ENCODE peak calls at places on chromosomes 5 and 9, in nine cellular contexts. One of them, this sample, is unnamed.

GRCh38 chr5:142063878-142064331 is 44.7 kb upstream of the NDFIP1 start:
- DNase-seq in endothelial cell of umbilical vein: peak
- DNase-seq in heart right ventricle: peak
- DNase-seq in GM04503: peak
- DNase-seq in GM03348: peak
- DNase-seq in immature natural killer cell: peak
- DNase-seq in ureter: peak
- DNase-seq in memory B cell: no peak
- DNase-seq in activated CD4-positive, alpha-beta T cell treated with anti-CD3 and anti-CD28 coated beads, Interleukin-2, amount 50 U/mL, for 24 hours: no peak
- DNase-seq in this sample: peak

GRCh38 chr5:36273809-36274526 is 27.7 kb downstream of the RANBP3L start:
- DNase-seq in endothelial cell of umbilical vein: no peak
- DNase-seq in heart right ventricle: no peak
- DNase-seq in GM04503: no peak
- DNase-seq in GM03348: no peak
- DNase-seq in immature natural killer cell: no peak
- DNase-seq in ureter: no peak
- DNase-seq in memory B cell: no peak
- DNase-seq in activated CD4-positive, alpha-beta T cell treated with anti-CD3 and anti-CD28 coated beads, Interleukin-2, amount 50 U/mL, for 24 hours: no peak
- DNase-seq in this sample: no peak

GRCh38 chr5:115602585-115603125 is 376 bp upstream of the TICAM2 start:
- DNase-seq in endothelial cell of umbilical vein: no peak
- DNase-seq in heart right ventricle: no peak
- DNase-seq in GM04503: no peak
- DNase-seq in GM03348: no peak
- DNase-seq in immature natural killer cell: no peak
- DNase-seq in ureter: no peak
- DNase-seq in memory B cell: no peak
- DNase-seq in activated CD4-positive, alpha-beta T cell treated with anti-CD3 and anti-CD28 coated beads, Interleukin-2, amount 50 U/mL, for 24 hours: no peak
- DNase-seq in this sample: no peak

GRCh38 chr5:158484968-158485367 is 614.7 kb downstream of the EBF1 start:
- DNase-seq in endothelial cell of umbilical vein: no peak
- DNase-seq in heart right ventricle: no peak
- DNase-seq in GM04503: no peak
- DNase-seq in GM03348: no peak
- DNase-seq in immature natural killer cell: no peak
- DNase-seq in ureter: no peak
- DNase-seq in memory B cell: no peak
- DNase-seq in activated CD4-positive, alpha-beta T cell treated with anti-CD3 and anti-CD28 coated beads, Interleukin-2, amount 50 U/mL, for 24 hours: no peak
- DNase-seq in this sample: no peak

GRCh38 chr9:3751125-3751758 is 225.4 kb upstream of the RFX3 start:
- DNase-seq in endothelial cell of umbilical vein: no peak
- DNase-seq in heart right ventricle: no peak
- DNase-seq in GM04503: peak
- DNase-seq in GM03348: peak
- DNase-seq in immature natural killer cell: peak
- DNase-seq in ureter: no peak
- DNase-seq in memory B cell: no peak
- DNase-seq in activated CD4-positive, alpha-beta T cell treated with anti-CD3 and anti-CD28 coated beads, Interleukin-2, amount 50 U/mL, for 24 hours: no peak
- DNase-seq in this sample: no peak

GRCh38 chr5:80193421-80193820 is 62.4 kb downstream of the SERINC5 start:
- DNase-seq in endothelial cell of umbilical vein: no peak
- DNase-seq in heart right ventricle: no peak
- DNase-seq in GM04503: no peak
- DNase-seq in GM03348: no peak
- DNase-seq in immature natural killer cell: no peak
- DNase-seq in ureter: no peak
- DNase-seq in memory B cell: no peak
- DNase-seq in activated CD4-positive, alpha-beta T cell treated with anti-CD3 and anti-CD28 coated beads, Interleukin-2, amount 50 U/mL, for 24 hours: no peak
- DNase-seq in this sample: no peak

GRCh38 chr9:69637801-69638200 is 34.4 kb downstream of the APBA1 start:
- DNase-seq in endothelial cell of umbilical vein: peak
- DNase-seq in heart right ventricle: no peak
- DNase-seq in GM04503: peak
- DNase-seq in GM03348: peak
- DNase-seq in immature natural killer cell: no peak
- DNase-seq in ureter: no peak
- DNase-seq in memory B cell: no peak
- DNase-seq in activated CD4-positive, alpha-beta T cell treated with anti-CD3 and anti-CD28 coated beads, Interleukin-2, amount 50 U/mL, for 24 hours: no peak
- DNase-seq in this sample: no peak

GRCh38 chr5:32443541-32444190 is 874 bp downstream of the ZFR start:
- DNase-seq in endothelial cell of umbilical vein: peak
- DNase-seq in heart right ventricle: peak
- DNase-seq in GM04503: no peak
- DNase-seq in GM03348: peak
- DNase-seq in immature natural killer cell: peak
- DNase-seq in ureter: peak
- DNase-seq in memory B cell: peak
- DNase-seq in activated CD4-positive, alpha-beta T cell treated with anti-CD3 and anti-CD28 coated beads, Interleukin-2, amount 50 U/mL, for 24 hours: peak
- DNase-seq in this sample: peak

GRCh38 chr5:149860801-149861322 is 83.7 kb downstream of the PDE6A start:
- DNase-seq in endothelial cell of umbilical vein: no peak
- DNase-seq in heart right ventricle: no peak
- DNase-seq in GM04503: no peak
- DNase-seq in GM03348: no peak
- DNase-seq in immature natural killer cell: peak
- DNase-seq in ureter: no peak
- DNase-seq in memory B cell: peak
- DNase-seq in activated CD4-positive, alpha-beta T cell treated with anti-CD3 and anti-CD28 coated beads, Interleukin-2, amount 50 U/mL, for 24 hours: no peak
- DNase-seq in this sample: no peak

GRCh38 chr9:133897675-133898074 is 94.4 kb downstream of the VAV2 start:
- DNase-seq in endothelial cell of umbilical vein: no peak
- DNase-seq in heart right ventricle: no peak
- DNase-seq in GM04503: peak
- DNase-seq in GM03348: peak
- DNase-seq in immature natural killer cell: no peak
- DNase-seq in ureter: no peak
- DNase-seq in memory B cell: no peak
- DNase-seq in activated CD4-positive, alpha-beta T cell treated with anti-CD3 and anti-CD28 coated beads, Interleukin-2, amount 50 U/mL, for 24 hours: no peak
- DNase-seq in this sample: no peak

GRCh38 chr9:38328765-38329164 is 63.7 kb upstream of the ALDH1B1 start:
- DNase-seq in endothelial cell of umbilical vein: no peak
- DNase-seq in heart right ventricle: no peak
- DNase-seq in GM04503: no peak
- DNase-seq in GM03348: no peak
- DNase-seq in immature natural killer cell: no peak
- DNase-seq in ureter: no peak
- DNase-seq in memory B cell: no peak
- DNase-seq in activated CD4-positive, alpha-beta T cell treated with anti-CD3 and anti-CD28 coated beads, Interleukin-2, amount 50 U/mL, for 24 hours: no peak
- DNase-seq in this sample: no peak

GRCh38 chr9:28212979-28213378 is 639.7 kb upstream of the C9orf72 start:
- DNase-seq in endothelial cell of umbilical vein: peak
- DNase-seq in heart right ventricle: no peak
- DNase-seq in GM04503: peak
- DNase-seq in GM03348: peak
- DNase-seq in immature natural killer cell: no peak
- DNase-seq in ureter: no peak
- DNase-seq in memory B cell: no peak
- DNase-seq in activated CD4-positive, alpha-beta T cell treated with anti-CD3 and anti-CD28 coated beads, Interleukin-2, amount 50 U/mL, for 24 hours: no peak
- DNase-seq in this sample: no peak

GRCh38 chr5:98308231-98308630 is 465.2 kb upstream of the RGMB start:
- DNase-seq in endothelial cell of umbilical vein: no peak
- DNase-seq in heart right ventricle: no peak
- DNase-seq in GM04503: no peak
- DNase-seq in GM03348: no peak
- DNase-seq in immature natural killer cell: no peak
- DNase-seq in ureter: no peak
- DNase-seq in memory B cell: no peak
- DNase-seq in activated CD4-positive, alpha-beta T cell treated with anti-CD3 and anti-CD28 coated beads, Interleukin-2, amount 50 U/mL, for 24 hours: no peak
- DNase-seq in this sample: no peak

GRCh38 chr9:88339322-88339721 is 48.9 kb upstream of the SPIN1 start:
- DNase-seq in endothelial cell of umbilical vein: no peak
- DNase-seq in heart right ventricle: no peak
- DNase-seq in GM04503: no peak
- DNase-seq in GM03348: no peak
- DNase-seq in immature natural killer cell: no peak
- DNase-seq in ureter: no peak
- DNase-seq in memory B cell: no peak
- DNase-seq in activated CD4-positive, alpha-beta T cell treated with anti-CD3 and anti-CD28 coated beads, Interleukin-2, amount 50 U/mL, for 24 hours: no peak
- DNase-seq in this sample: no peak

GRCh38 chr9:126531035-126531571 is 82.6 kb upstream of the LMX1B start:
- DNase-seq in endothelial cell of umbilical vein: no peak
- DNase-seq in heart right ventricle: no peak
- DNase-seq in GM04503: no peak
- DNase-seq in GM03348: no peak
- DNase-seq in immature natural killer cell: no peak
- DNase-seq in ureter: no peak
- DNase-seq in memory B cell: no peak
- DNase-seq in activated CD4-positive, alpha-beta T cell treated with anti-CD3 and anti-CD28 coated beads, Interleukin-2, amount 50 U/mL, for 24 hours: no peak
- DNase-seq in this sample: no peak

GRCh38 chr5:100900796-100901731 is 2.0 kb downstream of the ST8SIA4 start:
- DNase-seq in endothelial cell of umbilical vein: peak
- DNase-seq in heart right ventricle: peak
- DNase-seq in GM04503: no peak
- DNase-seq in GM03348: peak
- DNase-seq in immature natural killer cell: peak
- DNase-seq in ureter: peak
- DNase-seq in memory B cell: peak
- DNase-seq in activated CD4-positive, alpha-beta T cell treated with anti-CD3 and anti-CD28 coated beads, Interleukin-2, amount 50 U/mL, for 24 hours: peak
- DNase-seq in this sample: peak

GRCh38 chr5:139651863-139652787 is 4.0 kb downstream of the CXXC5 start:
- DNase-seq in endothelial cell of umbilical vein: peak
- DNase-seq in heart right ventricle: peak
- DNase-seq in GM04503: peak
- DNase-seq in GM03348: peak
- DNase-seq in immature natural killer cell: peak
- DNase-seq in ureter: peak
- DNase-seq in memory B cell: peak
- DNase-seq in activated CD4-positive, alpha-beta T cell treated with anti-CD3 and anti-CD28 coated beads, Interleukin-2, amount 50 U/mL, for 24 hours: no peak
- DNase-seq in this sample: peak

GRCh38 chr5:176492431-176492830 is 44.2 kb downstream of the FAF2 start:
- DNase-seq in endothelial cell of umbilical vein: no peak
- DNase-seq in heart right ventricle: no peak
- DNase-seq in GM04503: no peak
- DNase-seq in GM03348: no peak
- DNase-seq in immature natural killer cell: no peak
- DNase-seq in ureter: no peak
- DNase-seq in memory B cell: no peak
- DNase-seq in activated CD4-positive, alpha-beta T cell treated with anti-CD3 and anti-CD28 coated beads, Interleukin-2, amount 50 U/mL, for 24 hours: no peak
- DNase-seq in this sample: no peak

GRCh38 chr5:134490925-134491271 is 34.6 kb upstream of the JADE2 start:
- DNase-seq in endothelial cell of umbilical vein: no peak
- DNase-seq in heart right ventricle: no peak
- DNase-seq in GM04503: no peak
- DNase-seq in GM03348: no peak
- DNase-seq in immature natural killer cell: no peak
- DNase-seq in ureter: no peak
- DNase-seq in memory B cell: no peak
- DNase-seq in activated CD4-positive, alpha-beta T cell treated with anti-CD3 and anti-CD28 coated beads, Interleukin-2, amount 50 U/mL, for 24 hours: no peak
- DNase-seq in this sample: no peak

This sample was measured in pancreas.